ENCODE peak calls at places on chromosomes 1 and 21, in ten cellular contexts. L is CD8-positive, alpha-beta T cell; I is A549; M is mammary epithelial cell; E is Panc1; C is BJ; G is HCT116; T is heart left ventricle; U is sigmoid colon; R is lung. Q is an unnamed sample.

GRCh38 chr1:155022927-155023236 is 10.7 kb downstream of the DCST2 start:
- DNase-seq in L (no peak), I (no peak), M (no peak), E (no peak), C (no peak), G (no peak), T (peak; percentile 55), U (no peak), R (no peak), Q (no peak)

GRCh38 chr1:195577748-195578147 is 1030.5 kb downstream of the KCNT2 start:
- DNase-seq in L (no peak), I (no peak), M (no peak), E (no peak), C (no peak), G (no peak), T (no peak), U (no peak), R (no peak), Q (no peak)

GRCh38 chr1:200837931-200838571 is 34.7 kb upstream of the GPR25 start:
- DNase-seq in L (no peak), I (no peak), M (no peak), E (no peak), C (peak; percentile 9), G (peak; percentile 24), T (no peak), U (no peak), R (no peak), Q (peak; percentile 4)

GRCh38 chr1:53366901-53367502 is 39.1 kb upstream of the LRP8 start:
- DNase-seq in L (no peak), I (no peak), M (no peak), E (no peak), C (no peak), G (no peak), T (no peak), U (peak; percentile 29), R (no peak), Q (no peak)

GRCh38 chr1:22518379-22518778 is 44.9 kb upstream of the EPHA8 start:
- DNase-seq in L (no peak), I (no peak), M (no peak), E (no peak), C (no peak), G (no peak), T (no peak), U (no peak), R (no peak), Q (no peak)

GRCh38 chr1:199735660-199736059 is 291.9 kb upstream of the NR5A2 start:
- DNase-seq in L (no peak), I (no peak), M (no peak), E (no peak), C (no peak), G (no peak), T (no peak), U (no peak), R (no peak), Q (no peak)

GRCh38 chr1:201785291-201785690 is 43.7 kb upstream of the IPO9 start:
- DNase-seq in L (no peak), I (no peak), M (peak; percentile 95), E (no peak), C (no peak), G (no peak), T (no peak), U (no peak), R (no peak), Q (no peak)

GRCh38 chr1:36764796-36765195 is 269.5 kb downstream of the GRIK3 start:
- DNase-seq in L (no peak), I (no peak), M (no peak), E (no peak), C (no peak), G (no peak), T (no peak), U (no peak), R (no peak), Q (no peak)

GRCh38 chr1:28392027-28392652 is 22.6 kb downstream of the PHACTR4 start:
- DNase-seq in L (no peak), I (peak; percentile 13), M (peak; percentile 86), E (no peak), C (peak; percentile 76), G (no peak), T (no peak), U (no peak), R (no peak), Q (peak; percentile 41)

GRCh38 chr21:35048706-35049617 is at the start of gene RUNX1:
- DNase-seq in L (peak; percentile 70), I (no peak), M (peak; percentile 91), E (no peak), C (no peak), G (no peak), T (peak; percentile 45), U (no peak), R (peak; percentile 58), Q (peak; percentile 17)

DNA sequence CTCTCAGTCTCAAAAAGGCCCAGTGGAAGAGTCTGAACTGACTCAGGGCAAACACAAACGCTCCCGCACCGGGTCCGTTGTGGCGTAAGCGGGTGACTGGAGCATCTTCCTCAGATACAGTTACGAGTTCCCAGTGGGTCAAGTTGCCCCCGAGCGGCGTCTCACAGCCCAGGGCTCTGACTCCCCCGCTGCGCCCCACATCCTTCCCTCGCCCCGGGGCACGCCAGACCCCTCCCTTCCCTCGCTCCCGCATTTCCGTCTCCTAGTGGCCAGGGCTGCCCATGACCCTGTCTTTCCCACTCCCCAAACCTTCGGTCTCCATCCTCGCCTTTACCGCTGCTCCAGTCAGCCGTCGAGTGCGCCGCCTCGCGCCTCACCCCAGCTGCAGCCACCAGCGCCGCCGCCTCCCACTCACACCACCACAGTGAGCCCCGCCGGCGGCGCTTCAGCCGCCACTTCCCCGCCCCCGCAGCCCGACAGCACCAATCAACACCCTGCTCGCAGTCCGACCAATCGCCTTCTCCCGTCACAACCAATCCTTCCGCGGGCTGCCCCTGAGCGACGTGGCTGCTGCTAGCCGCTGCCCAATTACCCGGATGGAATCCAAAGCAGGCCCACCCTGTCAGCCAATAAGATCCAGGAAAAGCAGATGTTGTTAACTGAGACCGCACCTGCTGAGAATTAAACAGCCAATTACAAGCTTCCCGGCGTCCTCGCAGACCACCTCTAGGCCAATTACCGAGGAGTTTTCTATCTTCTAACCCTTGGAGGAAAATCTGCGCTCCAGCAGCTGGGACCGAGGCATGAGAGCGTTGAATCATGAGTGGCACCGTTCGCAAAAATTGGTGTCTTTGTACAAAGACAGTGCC is at the start of gene TDRKH:
- DNase-seq in L (peak; percentile 97), I (peak; percentile 100), M (peak; percentile 100), E (peak; percentile 96), C (peak; percentile 99), G (peak; percentile 99), T (peak; percentile 99), U (peak; percentile 99), R (peak; percentile 98), Q (peak; percentile 92)
- TF ChIP-seq CTCF in L (no peak), I (peak; percentile 11), M (peak; percentile 39), E (no peak), C (peak; percentile 23), G (no peak), T (no peak), U (no peak), R (peak; percentile 7), Q (peak; percentile 9)

GRCh38 chr1:184162266-184162665 is 110.7 kb downstream of the TSEN15 start:
- DNase-seq in L (no peak), I (no peak), M (no peak), E (no peak), C (no peak), G (no peak), T (peak; percentile 59), U (no peak), R (no peak), Q (no peak)

GRCh38 chr1:184158911-184159701 is 107.6 kb downstream of the TSEN15 start:
- DNase-seq in L (no peak), I (no peak), M (peak; percentile 82), E (no peak), C (no peak), G (no peak), T (no peak), U (no peak), R (no peak), Q (no peak)

GRCh38 chr1:184160236-184160635 is 108.7 kb downstream of the TSEN15 start:
- DNase-seq in L (no peak), I (no peak), M (peak; percentile 99), E (no peak), C (peak; percentile 40), G (no peak), T (no peak), U (no peak), R (no peak), Q (no peak)

GRCh38 chr1:184163674-184164470 is 112.3 kb downstream of the TSEN15 start:
- DNase-seq in L (no peak), I (no peak), M (peak; percentile 64), E (no peak), C (no peak), G (no peak), T (peak; percentile 34), U (no peak), R (no peak), Q (no peak)

GRCh38 chr1:184160942-184161698 is 109.6 kb downstream of the TSEN15 start:
- DNase-seq in L (no peak), I (no peak), M (peak; percentile 81), E (no peak), C (no peak), G (no peak), T (peak; percentile 28), U (no peak), R (no peak), Q (no peak)
- H3K4me3 ChIP-seq in L (no peak overlapping the region), I (no peak overlapping the region), M (no peak overlapping the region), E (no peak overlapping the region), C (no peak overlapping the region), G (no peak overlapping the region), T (no peak overlapping the region), U (no peak overlapping the region), R (no peak overlapping the region), Q (no peak overlapping the region)

DNA sequence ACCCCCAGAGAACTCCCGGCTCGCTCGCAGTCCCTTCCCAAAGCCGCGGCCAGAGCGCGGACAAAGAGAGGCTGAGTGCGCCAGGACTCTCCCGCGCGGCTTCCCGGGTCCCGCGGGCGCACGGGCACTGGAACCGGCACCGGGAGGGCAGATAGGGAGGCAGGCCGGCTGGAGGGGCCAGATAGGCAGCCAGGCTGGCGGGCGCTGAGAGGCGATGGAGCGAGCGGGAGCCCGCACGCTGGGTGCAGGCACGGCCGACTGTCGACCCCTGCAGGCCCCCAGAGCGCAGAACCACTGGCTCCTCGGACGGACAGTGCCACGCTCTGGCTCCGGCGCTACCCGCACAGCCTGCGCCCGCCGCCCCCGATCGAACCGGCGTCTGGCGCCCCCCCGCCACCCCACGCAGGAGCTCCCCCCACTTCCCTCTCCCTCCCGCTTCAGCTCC is 634 bp downstream of the SLC6A9 start:
- DNase-seq in L (peak; percentile 52), I (no peak), M (no peak), E (no peak), C (no peak), G (no peak), T (peak; percentile 62), U (peak; percentile 77), R (no peak), Q (no peak)
- TF ChIP-seq CTCF in L (no peak), I (peak; percentile 18), M (peak; percentile 20), E (no peak), C (peak; percentile 33), G (no peak), T (no peak), U (no peak), R (no peak), Q (peak; percentile 6)

DNA sequence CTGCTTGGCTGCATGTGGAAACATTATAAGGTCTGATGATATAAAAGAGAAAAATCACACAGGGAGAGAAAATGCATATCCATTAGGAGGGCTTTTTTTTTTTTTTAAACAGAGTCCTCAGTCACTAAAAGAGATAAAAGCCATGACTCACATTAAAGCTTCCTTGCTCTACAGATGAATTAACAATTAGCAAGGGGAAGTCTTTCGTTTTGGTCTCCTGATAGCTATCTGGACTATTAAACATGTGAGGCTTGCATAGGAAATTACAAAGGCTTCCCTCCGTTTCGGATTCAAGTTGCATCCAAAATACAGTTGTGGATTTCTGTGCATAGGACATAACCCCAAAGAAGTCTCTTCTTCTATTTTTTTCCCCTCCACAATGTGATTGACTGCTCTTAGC is 147.0 kb downstream of the ESRRG start:
- DNase-seq in L (no peak), I (no peak), M (no peak), E (no peak), C (no peak), G (no peak), T (no peak), U (no peak), R (no peak), Q (no peak)
- H3K4me3 ChIP-seq in L (no peak overlapping the region), I (no peak overlapping the region), M (no peak overlapping the region), E (no peak overlapping the region), C (no peak overlapping the region), G (no peak overlapping the region), T (no peak overlapping the region), U (no peak overlapping the region), R (no peak overlapping the region), Q (no peak overlapping the region)